ENCODE peak calls at places on chromosomes 6 and 20, in five cellular contexts. One of them, this sample, is unnamed.

GRCh38 chr6:162907876-162908481 is 180.2 kb downstream of the PACRG start:
- DNase-seq in cardiac muscle cell: peak
- DNase-seq in cardiac fibroblast: peak
- DNase-seq in left ventricle myocardium inferior: no peak
- DNase-seq in heart right ventricle: no peak
- DNase-seq in this sample: peak

GRCh38 chr6:110456694-110457093 is 19.7 kb downstream of the SLC22A16 start:
- DNase-seq in left ventricle myocardium inferior: no peak
- DNase-seq in heart right ventricle: no peak
- DNase-seq in cardiac muscle cell: no peak
- DNase-seq in cardiac fibroblast: no peak
- DNase-seq in this sample: no peak

GRCh38 chr20:39676236-39676635 is 714.1 kb downstream of the DHX35 start:
- DNase-seq in cardiac fibroblast: no peak
- DNase-seq in cardiac muscle cell: no peak
- DNase-seq in heart right ventricle: no peak
- DNase-seq in left ventricle myocardium inferior: no peak
- DNase-seq in this sample: no peak

GRCh38 chr6:87391334-87391733 is 16.4 kb upstream of the CFAP206 start:
- DNase-seq in cardiac muscle cell: peak
- DNase-seq in left ventricle myocardium inferior: no peak
- DNase-seq in cardiac fibroblast: peak
- DNase-seq in heart right ventricle: no peak
- DNase-seq in this sample: peak

GRCh38 chr20:24165336-24166126 is 177.0 kb upstream of the GGTLC1 start:
- DNase-seq in left ventricle myocardium inferior: no peak
- DNase-seq in cardiac muscle cell: no peak
- DNase-seq in cardiac fibroblast: no peak
- DNase-seq in heart right ventricle: no peak
- DNase-seq in this sample: no peak

GRCh38 chr20:32537657-32538525 is 47.2 kb downstream of the NOL4L start:
- DNase-seq in left ventricle myocardium inferior: no peak
- DNase-seq in cardiac muscle cell: peak
- DNase-seq in heart right ventricle: no peak
- DNase-seq in cardiac fibroblast: no peak
- DNase-seq in this sample: no peak

GRCh38 chr6:101281266-101281665 is 112.2 kb upstream of the GRIK2 start:
- DNase-seq in heart right ventricle: no peak
- DNase-seq in cardiac muscle cell: no peak
- DNase-seq in cardiac fibroblast: no peak
- DNase-seq in left ventricle myocardium inferior: no peak
- DNase-seq in this sample: no peak

GRCh38 chr20:37990571-37991151 is 42.6 kb downstream of the TTI1 start:
- DNase-seq in heart right ventricle: peak
- DNase-seq in left ventricle myocardium inferior: peak
- DNase-seq in cardiac muscle cell: peak
- DNase-seq in cardiac fibroblast: peak
- DNase-seq in this sample: peak

GRCh38 chr6:44177691-44178423 is 19.2 kb downstream of the CAPN11 start:
- DNase-seq in cardiac fibroblast: peak
- DNase-seq in heart right ventricle: peak
- DNase-seq in cardiac muscle cell: peak
- DNase-seq in left ventricle myocardium inferior: peak
- DNase-seq in this sample: no peak

GRCh38 chr6:28866342-28867077 is 57.3 kb downstream of the TRIM27 start:
- DNase-seq in cardiac fibroblast: peak
- DNase-seq in cardiac muscle cell: peak
- DNase-seq in heart right ventricle: peak
- DNase-seq in left ventricle myocardium inferior: peak
- DNase-seq in this sample: peak
- TF ChIP-seq CTCF in cardiac fibroblast: no peak
- TF ChIP-seq CTCF in cardiac muscle cell: no peak
- TF ChIP-seq CTCF in heart right ventricle: no peak
- TF ChIP-seq CTCF in left ventricle myocardium inferior: no peak
- TF ChIP-seq CTCF in this sample: no peak

GRCh38 chr6:54891536-54891935 is 45.0 kb downstream of the FAM83B start:
- DNase-seq in left ventricle myocardium inferior: no peak
- DNase-seq in heart right ventricle: no peak
- DNase-seq in cardiac fibroblast: no peak
- DNase-seq in cardiac muscle cell: no peak
- DNase-seq in this sample: no peak
- H3K4me3 ChIP-seq in left ventricle myocardium inferior: no peak
- H3K4me3 ChIP-seq in heart right ventricle: no peak
- H3K4me3 ChIP-seq in cardiac fibroblast: no peak
- H3K4me3 ChIP-seq in cardiac muscle cell: no peak
- H3K4me3 ChIP-seq in this sample: no peak

GRCh38 chr6:32622545-32623401 is 14.4 kb upstream of the HLA-DQA1 start:
- DNase-seq in cardiac muscle cell: peak
- DNase-seq in left ventricle myocardium inferior: no peak
- DNase-seq in heart right ventricle: peak
- DNase-seq in cardiac fibroblast: peak
- DNase-seq in this sample: peak
- TF ChIP-seq CTCF in cardiac muscle cell: peak
- TF ChIP-seq CTCF in left ventricle myocardium inferior: peak
- TF ChIP-seq CTCF in heart right ventricle: peak
- TF ChIP-seq CTCF in cardiac fibroblast: no peak
- TF ChIP-seq CTCF in this sample: peak

GRCh38 chr20:64084209-64085152 is at the start of gene LKAAEAR1:
- DNase-seq in cardiac fibroblast: no peak
- DNase-seq in cardiac muscle cell: no peak
- DNase-seq in heart right ventricle: no peak
- DNase-seq in left ventricle myocardium inferior: no peak
- DNase-seq in this sample: no peak
- H3K4me3 ChIP-seq in cardiac fibroblast: peak
- H3K4me3 ChIP-seq in cardiac muscle cell: peak
- H3K4me3 ChIP-seq in heart right ventricle: peak
- H3K4me3 ChIP-seq in left ventricle myocardium inferior: peak
- H3K4me3 ChIP-seq in this sample: no peak

DNA sequence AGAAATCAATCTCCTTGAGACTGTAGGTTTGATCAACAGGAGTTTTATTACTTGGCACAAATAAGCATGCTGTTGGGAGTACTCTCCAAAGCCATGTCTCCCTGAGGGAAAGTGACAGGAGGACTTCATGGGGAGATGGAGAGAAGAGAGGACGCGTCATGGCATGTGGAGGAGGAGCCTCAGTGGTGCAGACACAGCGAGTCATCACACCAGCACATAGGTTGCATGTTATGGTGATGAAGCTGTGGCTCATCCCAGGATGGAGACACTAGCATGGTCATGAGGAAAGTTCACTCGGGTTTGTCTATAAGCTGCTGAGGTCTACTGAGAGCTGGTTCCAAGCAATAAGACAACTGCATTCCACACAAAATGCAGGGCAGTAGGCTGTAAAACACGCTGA is 13.2 kb upstream of the SSTR4 start:
- DNase-seq in left ventricle myocardium inferior: no peak
- DNase-seq in cardiac muscle cell: no peak
- DNase-seq in cardiac fibroblast: peak
- DNase-seq in heart right ventricle: no peak
- DNase-seq in this sample: no peak
- TF ChIP-seq CTCF in left ventricle myocardium inferior: no peak
- TF ChIP-seq CTCF in cardiac muscle cell: no peak
- TF ChIP-seq CTCF in cardiac fibroblast: no peak
- TF ChIP-seq CTCF in heart right ventricle: no peak
- TF ChIP-seq CTCF in this sample: no peak

This sample was measured in GM12865.